ENCODE peak calls at places on chromosome 2, in six cellular contexts. Y is CD8-positive, alpha-beta T cell; D is tibial artery; X is hepatocyte; V is kidney epithelial cell; B is neural progenitor cell. Q is an unnamed sample. For H3K27me3, the result is how much of the 10 kb centered on the place peaks cover.

GRCh38 chr2:155308367-155309009 is 610.0 kb downstream of the KCNJ3 start:
- DNase-seq in D (no peak), V (no peak), B (no peak), Y (no peak), X (peak), Q (peak)

GRCh38 chr2:240626531-240627300 is 1.4 kb downstream of the GPR35 start:
- DNase-seq in Y (no peak), X (peak), D (peak), B (no peak), V (no peak), Q (no peak)

GRCh38 chr2:42777883-42778805 is 14.2 kb upstream of the OXER1 start:
- DNase-seq in D (no peak), X (no peak), Y (no peak), V (no peak), B (no peak), Q (no peak)

GRCh38 chr2:226798422-226799210 is 1.0 kb downstream of the IRS1 start:
- DNase-seq in X (peak), V (no peak), Y (no peak), D (peak), B (peak), Q (no peak)

GRCh38 chr2:98280376-98281102 is 65.7 kb upstream of the CNGA3 start:
- DNase-seq in V (peak), D (no peak), Y (no peak), X (peak), B (peak), Q (peak)

GRCh38 chr2:7620255-7620654 is 703.0 kb downstream of the RNF144A start:
- DNase-seq in D (no peak), X (no peak), V (no peak), B (peak), Y (no peak), Q (no peak)

GRCh38 chr2:191231995-191232394 is 13.2 kb upstream of the MYO1B start:
- DNase-seq in X (peak), V (no peak), D (no peak), B (peak), Y (no peak), Q (peak)

GRCh38 chr2:160175169-160176130 is 24.6 kb downstream of the ITGB6 start:
- DNase-seq in B (no peak), X (no peak), D (no peak), Y (no peak), V (no peak), Q (peak)

GRCh38 chr2:237539681-237540080 is 26.7 kb upstream of the PRLH start:
- DNase-seq in D (no peak), V (no peak), B (no peak), X (no peak), Y (no peak), Q (no peak)

GRCh38 chr2:85278361-85278760 is 49.4 kb downstream of the TGOLN2 start:
- DNase-seq in D (no peak), Y (no peak), X (no peak), B (no peak), V (no peak), Q (no peak)

GRCh38 chr2:85275984-85276540 is 51.7 kb downstream of the TGOLN2 start:
- DNase-seq in Y (no peak), X (no peak), D (no peak), V (no peak), B (no peak), Q (no peak)

GRCh38 chr2:85277416-85278158 is 50.2 kb downstream of the TGOLN2 start:
- DNase-seq in X (peak), B (peak), Y (no peak), V (no peak), D (no peak), Q (peak)

GRCh38 chr2:85273732-85274731 is 53.8 kb downstream of the TGOLN2 start:
- DNase-seq in D (no peak), V (no peak), X (peak), Y (no peak), B (no peak), Q (peak)

DNA sequence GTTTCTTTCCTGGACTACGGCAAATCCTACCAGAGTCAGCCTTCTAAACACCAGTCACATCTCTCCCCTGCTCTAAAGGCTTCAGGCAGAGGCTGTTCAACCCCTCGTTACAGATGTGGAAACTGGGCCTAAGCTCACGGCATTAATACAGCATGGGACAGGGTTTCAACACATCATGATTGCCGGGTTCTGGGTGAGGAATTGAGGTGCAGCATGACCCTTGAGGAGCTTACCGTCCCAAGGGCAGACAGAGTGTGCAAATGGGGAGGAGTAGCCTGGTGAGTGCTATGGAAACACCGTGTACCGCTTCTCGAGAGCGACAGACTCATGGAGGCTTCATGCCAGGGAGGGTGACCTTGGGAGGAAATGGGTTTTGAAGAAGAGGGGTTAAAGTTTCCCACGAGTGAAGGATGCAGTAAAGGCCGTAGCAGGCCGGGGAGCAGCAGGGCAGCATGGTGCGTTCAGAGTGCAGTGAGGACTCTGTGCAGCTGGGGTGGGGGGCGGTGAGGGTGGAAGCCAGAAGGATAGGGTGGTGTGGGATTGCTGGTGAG is 51.1 kb downstream of the TGOLN2 start:
- DNase-seq in D (no peak), V (no peak), Y (no peak), B (no peak), X (no peak), Q (no peak)
- H3K4me3 ChIP-seq in D (peak), V (no peak), Y (no peak), B (no peak), X (no peak), Q (no peak)

GRCh38 chr2:152174574-152174973 is 989 bp downstream of the STAM2 start:
- DNase-seq in D (no peak), B (no peak), X (no peak), Y (no peak), V (no peak), Q (no peak)
- H3K27me3 ChIP-seq in D (under half), B (under half), X (under half), Y (under half), V (under half), Q (under half)

GRCh38 chr2:132424526-132425121 is 8.0 kb downstream of the GPR39 start:
- DNase-seq in Y (no peak), D (no peak), B (no peak), X (peak), V (no peak), Q (peak)

GRCh38 chr2:132417430-132418035 is 928 bp downstream of the GPR39 start:
- DNase-seq in Y (no peak), X (no peak), D (no peak), B (no peak), V (no peak), Q (no peak)

GRCh38 chr2:132420776-132421175 is 4.2 kb downstream of the GPR39 start:
- DNase-seq in D (no peak), Y (no peak), X (no peak), V (no peak), B (no peak), Q (no peak)

GRCh38 chr2:132416996-132417395 is 391 bp downstream of the GPR39 start:
- DNase-seq in V (no peak), X (no peak), Y (no peak), B (no peak), D (no peak), Q (no peak)

DNA sequence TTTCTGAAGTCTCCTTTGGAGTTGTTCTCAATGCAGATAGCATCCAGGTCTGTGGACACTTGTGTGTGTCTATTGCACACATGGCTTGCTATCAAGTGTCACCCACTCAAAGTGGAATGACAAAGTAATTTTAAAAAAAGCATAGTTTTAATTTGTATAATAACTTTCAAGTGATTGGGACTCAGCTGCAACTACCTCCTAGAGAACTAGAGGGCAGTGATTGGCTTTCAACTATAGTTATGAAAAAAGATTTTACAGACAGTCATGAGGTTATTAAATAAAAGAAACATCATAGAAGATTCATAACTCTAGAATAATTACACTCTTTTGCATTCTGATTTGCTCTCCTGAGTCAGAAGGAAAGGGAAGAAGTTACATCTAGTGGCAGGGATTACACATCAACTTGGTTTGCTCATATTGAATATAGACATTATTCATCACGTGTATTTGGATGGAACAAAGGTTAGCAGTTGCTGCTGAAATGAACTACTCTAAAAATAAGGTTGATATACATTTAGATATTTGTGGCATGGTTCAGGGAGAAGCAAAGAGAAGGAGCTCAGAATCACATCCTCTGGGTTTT is 4.7 kb downstream of the GPR39 start:
- DNase-seq in B (no peak), X (no peak), V (no peak), Y (no peak), D (no peak), Q (peak)
- H3K4me3 ChIP-seq in B (no peak), X (no peak), V (no peak), Y (no peak), D (no peak), Q (no peak)

GRCh38 chr2:44956841-44957240 is 15.3 kb downstream of the SIX3 start:
- DNase-seq in B (no peak), V (no peak), X (no peak), Y (no peak), D (no peak), Q (no peak)

GRCh38 chr2:44954306-44954901 is 12.9 kb downstream of the SIX3 start:
- DNase-seq in Y (no peak), X (no peak), V (no peak), B (no peak), D (no peak), Q (no peak)

GRCh38 chr2:44954902-44955592 is 13.5 kb downstream of the SIX3 start:
- DNase-seq in V (no peak), X (no peak), B (peak), D (no peak), Y (no peak), Q (no peak)

GRCh38 chr2:44957656-44958327 is 16.3 kb downstream of the SIX3 start:
- DNase-seq in V (no peak), D (no peak), B (no peak), Y (no peak), X (no peak), Q (no peak)

GRCh38 chr2:44955593-44956449 is 14.3 kb downstream of the SIX3 start:
- DNase-seq in V (no peak), D (peak), X (peak), Y (peak), B (peak), Q (peak)
- H3K27me3 ChIP-seq in V (half or more), D (half or more), X (half or more), Y (under half), B (half or more), Q (under half)